ENCODE peak calls at places on chromosome 19, in nine cellular contexts. One of them, this sample, is unnamed.

GRCh38 chr19:18278521-18279265 is 2.7 kb downstream of the JUND start:
- DNase-seq in ovary: peak
- DNase-seq in endothelial cell of umbilical vein: peak
- DNase-seq in stomach: peak
- DNase-seq in tibial nerve: no peak
- DNase-seq in uterus: no peak
- DNase-seq in right lobe of liver: no peak
- DNase-seq in vagina: no peak
- DNase-seq in erythroblast: peak
- DNase-seq in this sample: no peak

GRCh38 chr19:10817291-10818038 is 18.5 kb downstream of the TMED1 start:
- DNase-seq in ovary: peak
- DNase-seq in endothelial cell of umbilical vein: no peak
- DNase-seq in stomach: peak
- DNase-seq in tibial nerve: peak
- DNase-seq in uterus: peak
- DNase-seq in right lobe of liver: no peak
- DNase-seq in vagina: no peak
- DNase-seq in erythroblast: no peak
- DNase-seq in this sample: no peak

GRCh38 chr19:16262618-16263017 is 62.0 kb upstream of the KLF2 start:
- DNase-seq in ovary: no peak
- DNase-seq in endothelial cell of umbilical vein: peak
- DNase-seq in stomach: peak
- DNase-seq in tibial nerve: no peak
- DNase-seq in uterus: no peak
- DNase-seq in right lobe of liver: peak
- DNase-seq in vagina: no peak
- DNase-seq in erythroblast: peak
- DNase-seq in this sample: no peak

GRCh38 chr19:4374451-4375163 is 25.7 kb downstream of the SH3GL1 start:
- DNase-seq in ovary: peak
- DNase-seq in endothelial cell of umbilical vein: peak
- DNase-seq in stomach: peak
- DNase-seq in tibial nerve: peak
- DNase-seq in uterus: peak
- DNase-seq in right lobe of liver: peak
- DNase-seq in vagina: peak
- DNase-seq in erythroblast: peak
- DNase-seq in this sample: no peak

GRCh38 chr19:35133826-35134225 is 1.0 kb downstream of the LGI4 start:
- DNase-seq in ovary: no peak
- DNase-seq in endothelial cell of umbilical vein: no peak
- DNase-seq in stomach: no peak
- DNase-seq in tibial nerve: no peak
- DNase-seq in uterus: no peak
- DNase-seq in right lobe of liver: no peak
- DNase-seq in vagina: no peak
- DNase-seq in erythroblast: no peak
- DNase-seq in this sample: no peak

GRCh38 chr19:2166741-2167738 is 3.3 kb downstream of the DOT1L start:
- DNase-seq in ovary: peak
- DNase-seq in endothelial cell of umbilical vein: peak
- DNase-seq in stomach: peak
- DNase-seq in tibial nerve: peak
- DNase-seq in uterus: peak
- DNase-seq in right lobe of liver: peak
- DNase-seq in vagina: no peak
- DNase-seq in erythroblast: no peak
- DNase-seq in this sample: no peak

GRCh38 chr19:1088419-1089066 is 6.6 kb downstream of the POLR2E start:
- DNase-seq in ovary: no peak
- DNase-seq in endothelial cell of umbilical vein: no peak
- DNase-seq in stomach: peak
- DNase-seq in tibial nerve: no peak
- DNase-seq in uterus: no peak
- DNase-seq in right lobe of liver: no peak
- DNase-seq in vagina: no peak
- DNase-seq in erythroblast: no peak
- DNase-seq in this sample: no peak

GRCh38 chr19:1618157-1619093 is 13.2 kb upstream of the UQCR11 start:
- DNase-seq in ovary: no peak
- DNase-seq in endothelial cell of umbilical vein: no peak
- DNase-seq in stomach: peak
- DNase-seq in tibial nerve: no peak
- DNase-seq in uterus: no peak
- DNase-seq in right lobe of liver: no peak
- DNase-seq in vagina: no peak
- DNase-seq in erythroblast: peak
- DNase-seq in this sample: peak

GRCh38 chr19:2561895-2562294 is 86.0 kb downstream of the GADD45B start:
- DNase-seq in ovary: no peak
- DNase-seq in endothelial cell of umbilical vein: no peak
- DNase-seq in stomach: no peak
- DNase-seq in tibial nerve: no peak
- DNase-seq in uterus: no peak
- DNase-seq in right lobe of liver: peak
- DNase-seq in vagina: no peak
- DNase-seq in erythroblast: no peak
- DNase-seq in this sample: peak

GRCh38 chr19:8387688-8388611 is 2.2 kb upstream of the RAB11B start:
- DNase-seq in ovary: no peak
- DNase-seq in endothelial cell of umbilical vein: no peak
- DNase-seq in stomach: no peak
- DNase-seq in tibial nerve: no peak
- DNase-seq in uterus: no peak
- DNase-seq in right lobe of liver: peak
- DNase-seq in vagina: no peak
- DNase-seq in erythroblast: no peak
- DNase-seq in this sample: no peak

GRCh38 chr19:52086481-52086880 is 9.1 kb downstream of the ZNF841 start:
- DNase-seq in ovary: no peak
- DNase-seq in endothelial cell of umbilical vein: no peak
- DNase-seq in stomach: no peak
- DNase-seq in tibial nerve: no peak
- DNase-seq in uterus: no peak
- DNase-seq in right lobe of liver: no peak
- DNase-seq in vagina: no peak
- DNase-seq in erythroblast: no peak
- DNase-seq in this sample: no peak

GRCh38 chr19:35468637-35469036 is 20.6 kb downstream of the FFAR2 start:
- DNase-seq in ovary: peak
- DNase-seq in endothelial cell of umbilical vein: no peak
- DNase-seq in stomach: peak
- DNase-seq in tibial nerve: peak
- DNase-seq in uterus: no peak
- DNase-seq in right lobe of liver: peak
- DNase-seq in vagina: no peak
- DNase-seq in erythroblast: peak
- DNase-seq in this sample: peak

GRCh38 chr19:29547361-29547960 is 21.7 kb downstream of the VSTM2B start:
- DNase-seq in ovary: no peak
- DNase-seq in endothelial cell of umbilical vein: no peak
- DNase-seq in stomach: peak
- DNase-seq in tibial nerve: no peak
- DNase-seq in uterus: no peak
- DNase-seq in right lobe of liver: no peak
- DNase-seq in vagina: no peak
- DNase-seq in erythroblast: no peak
- DNase-seq in this sample: no peak

GRCh38 chr19:21838646-21839045 is 2.7 kb upstream of the ZNF43 start:
- DNase-seq in ovary: no peak
- DNase-seq in endothelial cell of umbilical vein: no peak
- DNase-seq in stomach: no peak
- DNase-seq in tibial nerve: no peak
- DNase-seq in uterus: no peak
- DNase-seq in right lobe of liver: no peak
- DNase-seq in vagina: no peak
- DNase-seq in erythroblast: no peak
- DNase-seq in this sample: no peak

GRCh38 chr19:2035590-2035991 is 15.5 kb downstream of the MKNK2 start:
- DNase-seq in ovary: peak
- DNase-seq in endothelial cell of umbilical vein: no peak
- DNase-seq in stomach: no peak
- DNase-seq in tibial nerve: no peak
- DNase-seq in uterus: no peak
- DNase-seq in right lobe of liver: no peak
- DNase-seq in vagina: no peak
- DNase-seq in erythroblast: no peak
- DNase-seq in this sample: no peak

GRCh38 chr19:19588546-19588945 is 29.9 kb downstream of the PBX4 start:
- DNase-seq in ovary: no peak
- DNase-seq in endothelial cell of umbilical vein: no peak
- DNase-seq in stomach: no peak
- DNase-seq in tibial nerve: no peak
- DNase-seq in uterus: no peak
- DNase-seq in right lobe of liver: no peak
- DNase-seq in vagina: no peak
- DNase-seq in erythroblast: no peak
- DNase-seq in this sample: no peak

GRCh38 chr19:50719566-50719965 is at the start of gene SHANK1:
- DNase-seq in ovary: no peak
- DNase-seq in endothelial cell of umbilical vein: no peak
- DNase-seq in stomach: no peak
- DNase-seq in tibial nerve: no peak
- DNase-seq in uterus: no peak
- DNase-seq in right lobe of liver: no peak
- DNase-seq in vagina: no peak
- DNase-seq in erythroblast: no peak
- DNase-seq in this sample: no peak

GRCh38 chr19:8390617-8390981 is 439 bp downstream of the RAB11B start:
- DNase-seq in ovary: peak
- DNase-seq in endothelial cell of umbilical vein: peak
- DNase-seq in stomach: peak
- DNase-seq in tibial nerve: peak
- DNase-seq in uterus: peak
- DNase-seq in right lobe of liver: peak
- DNase-seq in vagina: peak
- DNase-seq in erythroblast: peak
- DNase-seq in this sample: peak

GRCh38 chr19:13169769-13170168 is 19.6 kb downstream of the IER2 start:
- DNase-seq in ovary: no peak
- DNase-seq in endothelial cell of umbilical vein: no peak
- DNase-seq in stomach: peak
- DNase-seq in tibial nerve: no peak
- DNase-seq in uterus: no peak
- DNase-seq in right lobe of liver: no peak
- DNase-seq in vagina: no peak
- DNase-seq in erythroblast: no peak
- DNase-seq in this sample: no peak
- TF ChIP-seq POLR2A in ovary: no peak
- TF ChIP-seq POLR2A in endothelial cell of umbilical vein: no peak
- TF ChIP-seq POLR2A in stomach: no peak
- TF ChIP-seq POLR2A in tibial nerve: no peak
- TF ChIP-seq POLR2A in uterus: no peak
- TF ChIP-seq POLR2A in right lobe of liver: no peak
- TF ChIP-seq POLR2A in vagina: no peak
- TF ChIP-seq POLR2A in erythroblast: no peak
- TF ChIP-seq POLR2A in this sample: no peak

GRCh38 chr19:47491358-47492136 is 7.5 kb upstream of the KPTN start:
- DNase-seq in ovary: no peak
- DNase-seq in endothelial cell of umbilical vein: no peak
- DNase-seq in stomach: no peak
- DNase-seq in tibial nerve: no peak
- DNase-seq in uterus: no peak
- DNase-seq in right lobe of liver: no peak
- DNase-seq in vagina: no peak
- DNase-seq in erythroblast: no peak
- DNase-seq in this sample: no peak
- TF ChIP-seq POLR2A in ovary: no peak
- TF ChIP-seq POLR2A in endothelial cell of umbilical vein: no peak
- TF ChIP-seq POLR2A in stomach: no peak
- TF ChIP-seq POLR2A in tibial nerve: no peak
- TF ChIP-seq POLR2A in uterus: no peak
- TF ChIP-seq POLR2A in right lobe of liver: no peak
- TF ChIP-seq POLR2A in vagina: no peak
- TF ChIP-seq POLR2A in erythroblast: no peak
- TF ChIP-seq POLR2A in this sample: no peak

DNA sequence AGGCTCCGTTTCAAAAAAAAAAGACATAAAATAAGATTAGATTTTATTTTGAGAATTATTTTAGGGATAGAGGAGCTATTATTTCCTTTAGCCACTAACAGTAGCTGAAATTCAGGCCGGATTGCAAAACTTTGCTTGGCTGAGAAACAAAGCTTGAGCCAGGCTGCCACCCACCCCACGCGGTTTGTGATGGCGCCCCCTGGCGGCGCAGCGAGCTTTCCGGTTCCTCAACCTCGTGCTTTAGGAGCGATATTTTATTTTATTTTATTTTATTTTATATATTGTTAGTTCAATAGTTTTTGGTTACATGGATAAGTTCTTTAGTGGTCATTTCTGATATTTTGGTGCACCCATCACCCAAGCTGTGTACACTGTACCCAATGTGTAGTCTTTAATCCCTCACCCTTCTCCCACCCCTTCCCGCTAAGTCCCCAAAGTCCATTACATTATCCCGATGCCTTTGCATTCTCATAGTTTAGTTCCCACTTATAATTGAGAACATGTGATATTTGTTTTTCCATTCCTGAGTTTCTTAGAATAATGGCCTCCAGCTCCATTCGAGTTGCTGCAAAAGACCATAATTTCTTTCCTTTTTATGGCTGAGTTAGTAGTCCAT is 19.8 kb upstream of the CEACAM4 start:
- DNase-seq in ovary: no peak
- DNase-seq in endothelial cell of umbilical vein: no peak
- DNase-seq in stomach: no peak
- DNase-seq in tibial nerve: no peak
- DNase-seq in uterus: no peak
- DNase-seq in right lobe of liver: no peak
- DNase-seq in vagina: no peak
- DNase-seq in erythroblast: peak
- DNase-seq in this sample: no peak
- TF ChIP-seq POLR2A in ovary: no peak
- TF ChIP-seq POLR2A in endothelial cell of umbilical vein: no peak
- TF ChIP-seq POLR2A in stomach: no peak
- TF ChIP-seq POLR2A in tibial nerve: no peak
- TF ChIP-seq POLR2A in uterus: no peak
- TF ChIP-seq POLR2A in right lobe of liver: no peak
- TF ChIP-seq POLR2A in vagina: no peak
- TF ChIP-seq POLR2A in erythroblast: no peak
- TF ChIP-seq POLR2A in this sample: no peak

DNA sequence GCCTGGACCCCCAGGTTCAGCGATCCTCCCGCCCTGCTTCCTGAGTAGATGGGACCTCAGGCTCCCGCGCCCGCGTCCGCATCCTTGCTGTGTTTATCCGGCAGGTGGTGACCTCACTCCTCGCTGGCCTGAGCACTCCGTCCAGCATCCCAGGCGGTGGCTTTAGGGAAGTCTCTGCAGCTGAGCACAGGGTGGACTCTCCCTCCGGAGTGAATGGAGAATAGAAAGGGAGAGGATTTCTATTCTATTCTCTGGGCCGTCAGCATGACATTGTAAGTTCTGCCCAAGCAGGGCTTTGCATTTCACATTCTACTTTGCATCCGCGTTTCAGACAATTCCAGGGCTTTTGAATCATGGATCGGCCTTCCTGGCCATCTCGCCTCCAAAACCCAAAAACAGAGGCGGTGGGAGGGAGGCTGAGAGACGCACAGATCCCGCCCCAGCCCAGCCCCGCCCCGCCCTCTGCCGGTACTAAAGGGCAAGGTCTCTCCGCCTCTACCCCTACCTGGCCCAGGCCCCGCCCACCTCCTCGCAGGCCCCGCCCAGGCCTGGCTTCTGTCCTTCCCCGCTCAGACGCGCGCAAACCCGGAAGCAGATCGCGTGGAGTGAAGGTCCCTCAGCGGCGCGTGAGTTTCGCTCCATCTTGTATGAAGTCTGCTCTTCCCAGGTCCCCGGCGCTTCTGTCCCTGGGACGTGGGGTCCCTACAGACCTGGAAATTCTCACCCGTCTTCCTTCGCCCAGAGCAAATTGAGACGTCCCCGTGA is at the start of gene ZNF525:
- DNase-seq in ovary: peak
- DNase-seq in endothelial cell of umbilical vein: peak
- DNase-seq in stomach: peak
- DNase-seq in tibial nerve: peak
- DNase-seq in uterus: peak
- DNase-seq in right lobe of liver: peak
- DNase-seq in vagina: peak
- DNase-seq in erythroblast: peak
- DNase-seq in this sample: peak
- TF ChIP-seq POLR2A in ovary: no peak
- TF ChIP-seq POLR2A in endothelial cell of umbilical vein: peak
- TF ChIP-seq POLR2A in stomach: peak
- TF ChIP-seq POLR2A in tibial nerve: no peak
- TF ChIP-seq POLR2A in uterus: peak
- TF ChIP-seq POLR2A in right lobe of liver: no peak
- TF ChIP-seq POLR2A in vagina: no peak
- TF ChIP-seq POLR2A in erythroblast: peak
- TF ChIP-seq POLR2A in this sample: peak